ENCODE peak calls at places on chromosomes 6 and 20, in five cellular contexts. U is activated CD4-positive, CD25-positive, alpha-beta regulatory T cell; M is activated naive CD8-positive, alpha-beta T cell treated with anti-CD3 and anti-CD28 coated beads, Interleukin-2, amount 50 U/mL, for 24 hours; D is mammary epithelial cell; E is activated T-helper 1 cell treated with Interleukin-2 at 50 U/mL for 16 hours. Y is an unnamed sample.

GRCh38 chr20:44541957-44542356 is 20.1 kb upstream of the SERINC3 start:
- DNase-seq in D (no peak), E (no peak), U (no peak), M (no peak), Y (no peak)

GRCh38 chr6:101195581-101195980 is 197.9 kb upstream of the GRIK2 start:
- DNase-seq in E (no peak), D (no peak), M (no peak), U (no peak), Y (no peak)

GRCh38 chr20:43477634-43478033 is 19.9 kb downstream of the SRSF6 start:
- DNase-seq in U (no peak), D (no peak), M (no peak), E (no peak), Y (no peak)

GRCh38 chr6:43723737-43724295 is 36.2 kb upstream of the MRPS18A start:
- DNase-seq in M (peak; percentile 81), E (peak; percentile 38), U (peak; percentile 22), D (peak; percentile 76), Y (peak; percentile 78)

GRCh38 chr20:3074812-3075211 is 3.4 kb downstream of the OXT start:
- DNase-seq in M (no peak), U (no peak), E (no peak), D (peak; percentile 10), Y (no peak)

GRCh38 chr6:84410377-84410776 is 182.9 kb upstream of the CEP162 start:
- DNase-seq in E (no peak), U (no peak), M (no peak), D (no peak), Y (no peak)

GRCh38 chr6:49987749-49988148 is 18.3 kb upstream of the DEFB113 start:
- DNase-seq in E (no peak), U (no peak), M (no peak), D (no peak), Y (no peak)

GRCh38 chr6:145347256-145347655 is 388.1 kb downstream of the EPM2A start:
- DNase-seq in D (no peak), M (no peak), E (no peak), U (no peak), Y (no peak)

GRCh38 chr6:30192076-30192475 is 21.1 kb downstream of the TRIM26 start:
- DNase-seq in D (no peak), M (no peak), U (no peak), E (no peak), Y (no peak)

GRCh38 chr20:62776692-62777527 is 19.4 kb upstream of the MRGBP start:
- DNase-seq in U (peak; percentile 63), E (peak; percentile 49), D (peak; percentile 22), M (peak; percentile 66), Y (peak; percentile 74)

GRCh38 chr6:157569543-157569942 is 188.6 kb downstream of the ZDHHC14 start:
- DNase-seq in U (no peak), M (no peak), E (no peak), D (no peak), Y (no peak)

GRCh38 chr6:47260021-47260420 is 49.7 kb downstream of the TNFRSF21 start:
- DNase-seq in M (no peak), D (no peak), E (no peak), U (no peak), Y (no peak)

GRCh38 chr6:90537027-90537426 is 49.8 kb downstream of the MAP3K7 start:
- DNase-seq in M (no peak), D (no peak), U (no peak), E (no peak), Y (no peak)

GRCh38 chr6:68575765-68576439 is 59.2 kb upstream of the ADGRB3 start:
- DNase-seq in D (no peak), E (no peak), U (no peak), M (no peak), Y (peak; percentile 50)

GRCh38 chr20:45970646-45971424 is 1.2 kb downstream of the ZNF335 start:
- DNase-seq in M (peak; percentile 36), D (no peak), E (peak; percentile 14), U (no peak), Y (peak; percentile 25)

GRCh38 chr20:4483481-4483880 is 238.2 kb upstream of the PRND start:
- DNase-seq in E (no peak), U (no peak), D (peak; percentile 57), M (no peak), Y (peak; percentile 12)

GRCh38 chr6:1729133-1729751 is 119.5 kb downstream of the FOXC1 start:
- DNase-seq in E (no peak), M (no peak), U (no peak), D (peak; percentile 93), Y (no peak)

GRCh38 chr20:16125810-16126209 is 447.4 kb downstream of the KIF16B start:
- DNase-seq in M (no peak), U (no peak), E (no peak), D (peak; percentile 37), Y (peak; percentile 26)

GRCh38 chr6:31057426-31058003 is 47.2 kb downstream of the MUC22 start:
- DNase-seq in U (no peak), M (no peak), E (no peak), D (peak; percentile 89), Y (peak; percentile 88)

GRCh38 chr20:62363920-62364851 is 2.9 kb downstream of the LAMA5 start:
- DNase-seq in U (no peak), D (no peak), M (no peak), E (no peak), Y (no peak)

GRCh38 chr20:22446613-22447447 is 137.5 kb downstream of the FOXA2 start:
- DNase-seq in U (no peak), D (peak; percentile 56), E (no peak), M (no peak), Y (peak; percentile 1)

GRCh38 chr6:90472716-90473115 is 114.2 kb downstream of the MAP3K7 start:
- DNase-seq in E (no peak), D (no peak), M (peak; percentile 26), U (no peak), Y (no peak)

GRCh38 chr6:142297996-142298753 is 3.6 kb upstream of the ADGRG6 start:
- DNase-seq in E (no peak), D (peak; percentile 69), U (no peak), M (no peak), Y (peak; percentile 87)

GRCh38 chr6:143673638-143674037 is 4.1 kb upstream of the PHACTR2 start:
- DNase-seq in M (no peak), D (peak; percentile 88), U (no peak), E (no peak), Y (peak; percentile 94)

GRCh38 chr20:14481863-14482262 is 144.5 kb upstream of the FLRT3 start:
- DNase-seq in M (no peak), D (peak; percentile 77), E (no peak), U (no peak), Y (peak; percentile 50)